ENCODE peak calls at places on chromosomes 7 and 10, in four cellular contexts. One of them, this sample, is unnamed.

GRCh38 chr10:102621418-102622325 is 22.6 kb upstream of the TRIM8 start:
- DNase-seq in activated CD4-positive, alpha-beta memory T cell treated with anti-CD3 and anti-CD28 coated beads for 36 hours: peak
- DNase-seq in stimulated activated CD4-positive, alpha-beta T cell treated with anti-CD3 and anti-CD28 coated beads, Interleukin-15, amount 100 ng/mL, for 24 hours: no peak
- DNase-seq in activated effector memory CD4-positive, alpha-beta T cell treated with Interleukin-2 at 50 U/mL for 16 hours: no peak
- DNase-seq in this sample: peak

GRCh38 chr7:129098409-129099084 is 43.6 kb upstream of the TNPO3 start:
- DNase-seq in activated CD4-positive, alpha-beta memory T cell treated with anti-CD3 and anti-CD28 coated beads for 36 hours: no peak
- DNase-seq in stimulated activated CD4-positive, alpha-beta T cell treated with anti-CD3 and anti-CD28 coated beads, Interleukin-15, amount 100 ng/mL, for 24 hours: no peak
- DNase-seq in activated effector memory CD4-positive, alpha-beta T cell treated with Interleukin-2 at 50 U/mL for 16 hours: no peak
- DNase-seq in this sample: no peak

GRCh38 chr7:105461518-105461917 is 60.6 kb downstream of the PUS7 start:
- DNase-seq in activated CD4-positive, alpha-beta memory T cell treated with anti-CD3 and anti-CD28 coated beads for 36 hours: no peak
- DNase-seq in stimulated activated CD4-positive, alpha-beta T cell treated with anti-CD3 and anti-CD28 coated beads, Interleukin-15, amount 100 ng/mL, for 24 hours: no peak
- DNase-seq in activated effector memory CD4-positive, alpha-beta T cell treated with Interleukin-2 at 50 U/mL for 16 hours: no peak
- DNase-seq in this sample: no peak

GRCh38 chr10:77939561-77940001 is 13.0 kb upstream of the DLG5 start:
- DNase-seq in activated CD4-positive, alpha-beta memory T cell treated with anti-CD3 and anti-CD28 coated beads for 36 hours: no peak
- DNase-seq in stimulated activated CD4-positive, alpha-beta T cell treated with anti-CD3 and anti-CD28 coated beads, Interleukin-15, amount 100 ng/mL, for 24 hours: no peak
- DNase-seq in activated effector memory CD4-positive, alpha-beta T cell treated with Interleukin-2 at 50 U/mL for 16 hours: no peak
- DNase-seq in this sample: peak

GRCh38 chr7:29957921-29958320 is 31.7 kb downstream of the SCRN1 start:
- DNase-seq in activated CD4-positive, alpha-beta memory T cell treated with anti-CD3 and anti-CD28 coated beads for 36 hours: no peak
- DNase-seq in stimulated activated CD4-positive, alpha-beta T cell treated with anti-CD3 and anti-CD28 coated beads, Interleukin-15, amount 100 ng/mL, for 24 hours: no peak
- DNase-seq in activated effector memory CD4-positive, alpha-beta T cell treated with Interleukin-2 at 50 U/mL for 16 hours: no peak
- DNase-seq in this sample: no peak

GRCh38 chr10:76892766-76893479 is 744.7 kb downstream of the KCNMA1 start:
- DNase-seq in activated CD4-positive, alpha-beta memory T cell treated with anti-CD3 and anti-CD28 coated beads for 36 hours: no peak
- DNase-seq in stimulated activated CD4-positive, alpha-beta T cell treated with anti-CD3 and anti-CD28 coated beads, Interleukin-15, amount 100 ng/mL, for 24 hours: no peak
- DNase-seq in activated effector memory CD4-positive, alpha-beta T cell treated with Interleukin-2 at 50 U/mL for 16 hours: no peak
- DNase-seq in this sample: no peak

GRCh38 chr7:80263321-80263720 is 128.7 kb downstream of the GNAI1 start:
- DNase-seq in activated CD4-positive, alpha-beta memory T cell treated with anti-CD3 and anti-CD28 coated beads for 36 hours: no peak
- DNase-seq in stimulated activated CD4-positive, alpha-beta T cell treated with anti-CD3 and anti-CD28 coated beads, Interleukin-15, amount 100 ng/mL, for 24 hours: no peak
- DNase-seq in activated effector memory CD4-positive, alpha-beta T cell treated with Interleukin-2 at 50 U/mL for 16 hours: no peak
- DNase-seq in this sample: no peak

GRCh38 chr7:68216046-68216445 is 1219.4 kb downstream of the TYW1 start:
- DNase-seq in activated CD4-positive, alpha-beta memory T cell treated with anti-CD3 and anti-CD28 coated beads for 36 hours: no peak
- DNase-seq in stimulated activated CD4-positive, alpha-beta T cell treated with anti-CD3 and anti-CD28 coated beads, Interleukin-15, amount 100 ng/mL, for 24 hours: no peak
- DNase-seq in activated effector memory CD4-positive, alpha-beta T cell treated with Interleukin-2 at 50 U/mL for 16 hours: no peak
- DNase-seq in this sample: no peak

GRCh38 chr10:21732067-21732772 is 198.2 kb downstream of the MLLT10 start:
- DNase-seq in activated CD4-positive, alpha-beta memory T cell treated with anti-CD3 and anti-CD28 coated beads for 36 hours: peak
- DNase-seq in stimulated activated CD4-positive, alpha-beta T cell treated with anti-CD3 and anti-CD28 coated beads, Interleukin-15, amount 100 ng/mL, for 24 hours: peak
- DNase-seq in activated effector memory CD4-positive, alpha-beta T cell treated with Interleukin-2 at 50 U/mL for 16 hours: no peak
- DNase-seq in this sample: no peak

GRCh38 chr10:118394557-118395194 is 52.6 kb upstream of the FAM204A start:
- DNase-seq in activated CD4-positive, alpha-beta memory T cell treated with anti-CD3 and anti-CD28 coated beads for 36 hours: no peak
- DNase-seq in stimulated activated CD4-positive, alpha-beta T cell treated with anti-CD3 and anti-CD28 coated beads, Interleukin-15, amount 100 ng/mL, for 24 hours: no peak
- DNase-seq in activated effector memory CD4-positive, alpha-beta T cell treated with Interleukin-2 at 50 U/mL for 16 hours: no peak
- DNase-seq in this sample: no peak

GRCh38 chr7:124411796-124412195 is 353.8 kb downstream of the GPR37 start:
- DNase-seq in activated CD4-positive, alpha-beta memory T cell treated with anti-CD3 and anti-CD28 coated beads for 36 hours: no peak
- DNase-seq in stimulated activated CD4-positive, alpha-beta T cell treated with anti-CD3 and anti-CD28 coated beads, Interleukin-15, amount 100 ng/mL, for 24 hours: no peak
- DNase-seq in activated effector memory CD4-positive, alpha-beta T cell treated with Interleukin-2 at 50 U/mL for 16 hours: no peak
- DNase-seq in this sample: no peak

GRCh38 chr10:24463683-24464426 is 254.9 kb downstream of the KIAA1217 start:
- DNase-seq in activated CD4-positive, alpha-beta memory T cell treated with anti-CD3 and anti-CD28 coated beads for 36 hours: peak
- DNase-seq in stimulated activated CD4-positive, alpha-beta T cell treated with anti-CD3 and anti-CD28 coated beads, Interleukin-15, amount 100 ng/mL, for 24 hours: peak
- DNase-seq in activated effector memory CD4-positive, alpha-beta T cell treated with Interleukin-2 at 50 U/mL for 16 hours: no peak
- DNase-seq in this sample: no peak

GRCh38 chr7:33744293-33744692 is 161.0 kb upstream of the BMPER start:
- DNase-seq in activated CD4-positive, alpha-beta memory T cell treated with anti-CD3 and anti-CD28 coated beads for 36 hours: no peak
- DNase-seq in stimulated activated CD4-positive, alpha-beta T cell treated with anti-CD3 and anti-CD28 coated beads, Interleukin-15, amount 100 ng/mL, for 24 hours: no peak
- DNase-seq in activated effector memory CD4-positive, alpha-beta T cell treated with Interleukin-2 at 50 U/mL for 16 hours: no peak
- DNase-seq in this sample: no peak

GRCh38 chr7:50982626-50983025 is 199.9 kb upstream of the GRB10 start:
- DNase-seq in activated CD4-positive, alpha-beta memory T cell treated with anti-CD3 and anti-CD28 coated beads for 36 hours: no peak
- DNase-seq in stimulated activated CD4-positive, alpha-beta T cell treated with anti-CD3 and anti-CD28 coated beads, Interleukin-15, amount 100 ng/mL, for 24 hours: no peak
- DNase-seq in activated effector memory CD4-positive, alpha-beta T cell treated with Interleukin-2 at 50 U/mL for 16 hours: no peak
- DNase-seq in this sample: no peak

GRCh38 chr7:116257156-116257555 is 46.8 kb downstream of the TES start:
- DNase-seq in activated CD4-positive, alpha-beta memory T cell treated with anti-CD3 and anti-CD28 coated beads for 36 hours: no peak
- DNase-seq in stimulated activated CD4-positive, alpha-beta T cell treated with anti-CD3 and anti-CD28 coated beads, Interleukin-15, amount 100 ng/mL, for 24 hours: no peak
- DNase-seq in activated effector memory CD4-positive, alpha-beta T cell treated with Interleukin-2 at 50 U/mL for 16 hours: no peak
- DNase-seq in this sample: no peak

GRCh38 chr7:23246540-23246939 is at the start of gene GPNMB:
- DNase-seq in activated CD4-positive, alpha-beta memory T cell treated with anti-CD3 and anti-CD28 coated beads for 36 hours: no peak
- DNase-seq in stimulated activated CD4-positive, alpha-beta T cell treated with anti-CD3 and anti-CD28 coated beads, Interleukin-15, amount 100 ng/mL, for 24 hours: no peak
- DNase-seq in activated effector memory CD4-positive, alpha-beta T cell treated with Interleukin-2 at 50 U/mL for 16 hours: no peak
- DNase-seq in this sample: peak